ENCODE peak calls at places on chromosomes 12 and 14, in five cellular contexts. Y, S, N, A and T are unnamed samples.

GRCh38 chr12:15863984-15864383 is 18.2 kb upstream of the STRAP start:
- DNase-seq in Y (no peak), S (no peak), N (no peak), A (no peak), T (no peak)

GRCh38 chr14:24818823-24819341 is 184.9 kb upstream of the GZMB start:
- DNase-seq in Y (no peak), S (no peak), N (no peak), A (no peak), T (no peak)

GRCh38 chr14:47917344-47917954 is 242.0 kb upstream of the MDGA2 start:
- DNase-seq in Y (peak; percentile 43), S (peak; percentile 10), N (no peak), A (no peak), T (no peak)

GRCh38 chr12:118302053-118302452 is 70.7 kb downstream of the TAOK3 start:
- DNase-seq in Y (peak; percentile 28), S (peak; percentile 38), N (no peak), A (no peak), T (no peak)

GRCh38 chr12:109531411-109531810 is 41.9 kb downstream of the MMAB start:
- DNase-seq in Y (no peak), S (no peak), N (no peak), A (no peak), T (no peak)

GRCh38 chr12:51351913-51352532 is 5.5 kb upstream of the CELA1 start:
- DNase-seq in Y (peak; percentile 80), S (peak; percentile 69), N (peak; percentile 13), A (peak; percentile 13), T (peak; percentile 68)

GRCh38 chr14:101521306-101521935 is 39.9 kb upstream of the DIO3 start:
- DNase-seq in Y (no peak), S (no peak), N (no peak), A (no peak), T (no peak)

GRCh38 chr14:20615996-20616395 is 24.8 kb upstream of the RNASE12 start:
- DNase-seq in Y (no peak), S (no peak), N (no peak), A (no peak), T (no peak)

GRCh38 chr12:10190558-10191388 is 11.9 kb downstream of the TMEM52B start:
- DNase-seq in Y (peak; percentile 75), S (peak; percentile 71), N (peak; percentile 21), A (peak; percentile 66), T (peak; percentile 55)

GRCh38 chr12:49943663-49943945 is 6.9 kb upstream of the AQP2 start:
- DNase-seq in Y (no peak), S (no peak), N (no peak), A (no peak), T (no peak)

GRCh38 chr14:76589246-76589645 is 172.0 kb upstream of the VASH1 start:
- DNase-seq in Y (no peak), S (no peak), N (no peak), A (no peak), T (no peak)

GRCh38 chr12:93003540-93004239 is 74.6 kb upstream of the EEA1 start:
- DNase-seq in Y (no peak), S (peak; percentile 26), N (no peak), A (peak; percentile 38), T (no peak)

GRCh38 chr14:29885988-29886387 is 41.7 kb downstream of the PRKD1 start:
- DNase-seq in Y (no peak), S (no peak), N (no peak), A (no peak), T (no peak)

GRCh38 chr12:108335349-108336119 is 3.6 kb downstream of the CMKLR1 start:
- DNase-seq in Y (no peak), S (no peak), N (no peak), A (no peak), T (no peak)

GRCh38 chr12:62434504-62435336 is 31.9 kb upstream of the MON2 start:
- DNase-seq in Y (no peak), S (no peak), N (no peak), A (no peak), T (peak; percentile 54)

GRCh38 chr14:72608391-72609204 is 285.3 kb downstream of the DPF3 start:
- DNase-seq in Y (peak; percentile 91), S (peak; percentile 93), N (no peak), A (peak; percentile 9), T (no peak)

GRCh38 chr12:47773062-47773857 is at the start of gene SLC48A1:
- DNase-seq in Y (peak; percentile 48), S (peak; percentile 25), N (peak; percentile 42), A (peak; percentile 57), T (peak; percentile 76)

GRCh38 chr12:96198970-96199369 is 4.8 kb downstream of the ELK3 start:
- DNase-seq in Y (peak; percentile 97), S (peak; percentile 96), N (no peak), A (no peak), T (no peak)

GRCh38 chr12:11171953-11172675 is 1.1 kb downstream of the SMIM10L1 start:
- DNase-seq in Y (peak; percentile 47), S (peak; percentile 34), N (no peak), A (no peak), T (no peak)

GRCh38 chr12:39199371-39199770 is 243.5 kb downstream of the KIF21A start:
- DNase-seq in Y (no peak), S (no peak), N (no peak), A (no peak), T (no peak)

GRCh38 chr12:111068281-111068680 is 147.9 kb upstream of the MYL2 start:
- DNase-seq in Y (no peak), S (no peak), N (peak; percentile 17), A (no peak), T (no peak)

GRCh38 chr12:132094269-132094891 is 49.7 kb downstream of the DDX51 start:
- DNase-seq in Y (no peak), S (no peak), N (no peak), A (no peak), T (no peak)

GRCh38 chr12:50221228-50222008 is 54.2 kb upstream of the CERS5 start:
- DNase-seq in Y (peak; percentile 95), S (peak; percentile 96), N (peak; percentile 79), A (no peak), T (no peak)

GRCh38 chr12:66087365-66087943 is 43.1 kb downstream of the LLPH start:
- DNase-seq in Y (peak; percentile 87), S (peak; percentile 80), N (peak; percentile 11), A (peak; percentile 67), T (no peak)

GRCh38 chr14:61659582-61659981 is 35.7 kb upstream of the HIF1A start:
- DNase-seq in Y (peak; percentile 64), S (peak; percentile 44), N (no peak), A (no peak), T (no peak)

GRCh38 chr12:110280784-110281548 is at the start of gene ATP2A2:
- DNase-seq in Y (peak; percentile 85), S (peak; percentile 80), N (peak; percentile 92), A (peak; percentile 92), T (peak; percentile 88)

GRCh38 chr12:42728770-42729531 is 139.4 kb upstream of the PRICKLE1 start:
- DNase-seq in Y (no peak), S (no peak), N (no peak), A (no peak), T (no peak)

GRCh38 chr12:64781374-64782029 is 22.3 kb upstream of the GNS start:
- DNase-seq in Y (no peak), S (no peak), N (peak; percentile 38), A (peak; percentile 25), T (peak; percentile 55)

GRCh38 chr12:9760699-9761406 is at the start of gene CD69:
- DNase-seq in Y (no peak), S (no peak), N (no peak), A (peak; percentile 61), T (no peak)

GRCh38 chr12:42237052-42237852 is 796 bp downstream of the YAF2 start:
- DNase-seq in Y (peak; percentile 79), S (peak; percentile 68), N (peak; percentile 62), A (peak; percentile 70), T (peak; percentile 76)